ENCODE peak calls at places on chromosomes 16 and 17, in eight cellular contexts. N, X, F, T, J, D, A and Q are unnamed samples.
A peak's percentile ranks its signal among the peaks of the same experiment; 100 is the strongest.

GRCh38 chr17:61715348-61715747 is 124.3 kb upstream of the NACA2 start:
- DNase-seq in J (no peak), N (no peak), F (no peak), A (no peak), D (no peak), T (no peak), X (no peak), Q (no peak)

GRCh38 chr17:45962221-45962972 is 36.7 kb upstream of the STH start:
- DNase-seq in N (no peak), T (no peak), F (no peak), A (no peak), J (no peak), X (no peak), D (no peak), Q (no peak)

GRCh38 chr16:22386976-22387375 is 12.6 kb upstream of the CDR2 start:
- DNase-seq in J (no peak), T (no peak), D (no peak), N (peak; percentile 87), X (peak; percentile 95), F (no peak), A (peak; percentile 89), Q (no peak)

GRCh38 chr17:42358434-42358833 is 29.8 kb downstream of the STAT3 start:
- DNase-seq in D (no peak), T (no peak), X (no peak), J (no peak), F (no peak), A (no peak), N (no peak), Q (no peak)

GRCh38 chr17:73064084-73064938 is 28.2 kb downstream of the SLC39A11 start:
- DNase-seq in N (no peak), D (no peak), F (no peak), A (no peak), T (no peak), X (no peak), J (no peak), Q (no peak)

GRCh38 chr16:77499373-77500285 is 64.8 kb upstream of the ADAMTS18 start:
- DNase-seq in T (no peak), A (peak; percentile 55), F (no peak), J (no peak), D (peak; percentile 27), X (peak; percentile 13), N (peak; percentile 74), Q (no peak)

GRCh38 chr17:5499790-5500189 is 13.4 kb downstream of the MIS12 start:
- DNase-seq in A (no peak), T (no peak), D (no peak), F (no peak), X (no peak), J (no peak), N (no peak), Q (no peak)

GRCh38 chr17:29079887-29080286 is 36.9 kb downstream of the PIPOX start:
- DNase-seq in N (no peak), F (no peak), X (no peak), D (no peak), J (no peak), A (no peak), T (no peak), Q (no peak)

GRCh38 chr17:39679521-39680192 is 8.2 kb downstream of the PGAP3 start:
- DNase-seq in N (no peak), J (no peak), A (no peak), D (no peak), T (no peak), F (no peak), X (no peak), Q (no peak)

GRCh38 chr17:40341808-40342574 is 22.5 kb downstream of the GJD3 start:
- DNase-seq in F (peak; percentile 40), A (no peak), N (peak; percentile 66), T (peak; percentile 92), J (peak; percentile 68), D (no peak), X (peak; percentile 86), Q (peak; percentile 86)

GRCh38 chr16:78607465-78607864 is 508.0 kb downstream of the WWOX start:
- DNase-seq in J (no peak), A (no peak), T (no peak), N (no peak), F (peak; percentile 27), D (no peak), X (peak; percentile 50), Q (no peak)

DNA sequence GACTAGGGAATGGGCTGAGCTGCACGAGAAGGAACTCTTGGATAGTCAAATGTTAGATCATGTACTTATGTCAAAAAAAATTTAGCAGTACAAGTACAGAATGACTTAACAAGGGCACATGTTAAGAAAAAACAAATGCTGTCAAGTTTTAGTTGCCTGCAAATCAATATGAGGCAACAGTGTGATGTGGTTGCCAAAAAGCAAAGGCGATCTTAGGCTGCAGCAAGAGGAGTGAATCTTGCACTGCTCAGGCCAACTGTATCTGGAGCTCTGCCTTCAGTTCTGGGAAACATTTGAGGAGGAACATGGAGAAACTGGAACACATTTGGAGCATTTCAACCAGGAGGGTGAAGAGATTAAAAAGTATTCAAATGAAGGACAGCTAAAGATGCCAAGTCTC is 187.8 kb downstream of the RGS9 start:
- DNase-seq in F (no peak), T (no peak), N (no peak), D (peak; percentile 15), J (peak; percentile 21), X (peak; percentile 80), A (no peak), Q (no peak)
- TF ChIP-seq CTCF in F (no peak), T (no peak), N (no peak), D (no peak), J (no peak), X (no peak), A (no peak), Q (no peak)

DNA sequence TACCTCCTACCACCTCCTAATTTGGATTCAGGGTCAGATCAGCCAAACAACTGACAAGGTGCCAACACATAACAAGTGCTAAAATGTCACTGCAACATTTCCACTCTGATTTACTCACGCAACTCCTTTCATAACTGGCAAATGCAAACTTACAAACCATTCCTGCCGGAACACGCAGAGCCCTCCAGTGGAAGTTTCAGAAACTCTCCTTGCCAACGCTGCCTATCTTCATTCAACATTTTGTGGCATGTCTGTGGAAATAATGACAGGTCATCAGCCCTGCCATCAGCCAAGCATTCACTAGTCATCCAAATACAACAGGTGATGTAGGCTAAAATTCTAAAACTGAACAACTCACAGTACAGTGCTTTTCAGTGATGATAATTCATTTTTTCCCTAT is 37.7 kb upstream of the OR3A1 start:
- DNase-seq in J (no peak), X (no peak), A (no peak), N (no peak), T (no peak), D (no peak), F (peak; percentile 25), Q (no peak)
- TF ChIP-seq CTCF in J (no peak), X (no peak), A (no peak), N (peak; percentile 19), T (peak; percentile 8), D (no peak), F (peak; percentile 14), Q (no peak)

GRCh38 chr17:62805234-62805633 is 2.9 kb downstream of the MARCHF10 start:
- DNase-seq in T (no peak), A (no peak), F (no peak), D (no peak), X (no peak), N (no peak), J (no peak), Q (no peak)

GRCh38 chr17:62809656-62810055 is 1.5 kb upstream of the MARCHF10 start:
- DNase-seq in J (no peak), T (no peak), N (no peak), F (no peak), D (no peak), A (no peak), X (peak; percentile 47), Q (no peak)

GRCh38 chr17:62804822-62805221 is 3.3 kb downstream of the MARCHF10 start:
- DNase-seq in D (no peak), T (no peak), X (peak; percentile 72), N (peak; percentile 80), A (no peak), J (no peak), F (no peak), Q (no peak)

GRCh38 chr17:62807812-62808575 is at the start of gene MARCHF10:
- DNase-seq in A (no peak), F (no peak), T (peak; percentile 79), N (no peak), D (no peak), X (no peak), J (no peak), Q (no peak)

GRCh38 chr17:62808576-62808970 is 459 bp upstream of the MARCHF10 start:
- DNase-seq in A (no peak), T (no peak), J (no peak), X (no peak), D (no peak), N (no peak), F (no peak), Q (no peak)
- TF ChIP-seq CTCF in A (no peak), T (no peak), J (no peak), X (no peak), D (no peak), N (no peak), F (no peak), Q (no peak)

GRCh38 chr16:23879735-23880373 is 44.1 kb downstream of the PRKCB start:
- DNase-seq in X (no peak), D (no peak), J (no peak), F (no peak), A (no peak), N (no peak), T (no peak), Q (no peak)

GRCh38 chr16:23876256-23876896 is 40.6 kb downstream of the PRKCB start:
- DNase-seq in A (no peak), T (no peak), X (no peak), D (no peak), F (no peak), N (no peak), J (no peak), Q (no peak)

GRCh38 chr16:23874613-23875294 is 39.0 kb downstream of the PRKCB start:
- DNase-seq in F (peak; percentile 4), N (no peak), T (no peak), D (no peak), X (no peak), J (no peak), A (no peak), Q (no peak)

GRCh38 chr16:23871924-23872323 is 36.1 kb downstream of the PRKCB start:
- DNase-seq in N (no peak), X (no peak), D (no peak), F (no peak), A (no peak), J (peak; percentile 24), T (no peak), Q (no peak)

DNA sequence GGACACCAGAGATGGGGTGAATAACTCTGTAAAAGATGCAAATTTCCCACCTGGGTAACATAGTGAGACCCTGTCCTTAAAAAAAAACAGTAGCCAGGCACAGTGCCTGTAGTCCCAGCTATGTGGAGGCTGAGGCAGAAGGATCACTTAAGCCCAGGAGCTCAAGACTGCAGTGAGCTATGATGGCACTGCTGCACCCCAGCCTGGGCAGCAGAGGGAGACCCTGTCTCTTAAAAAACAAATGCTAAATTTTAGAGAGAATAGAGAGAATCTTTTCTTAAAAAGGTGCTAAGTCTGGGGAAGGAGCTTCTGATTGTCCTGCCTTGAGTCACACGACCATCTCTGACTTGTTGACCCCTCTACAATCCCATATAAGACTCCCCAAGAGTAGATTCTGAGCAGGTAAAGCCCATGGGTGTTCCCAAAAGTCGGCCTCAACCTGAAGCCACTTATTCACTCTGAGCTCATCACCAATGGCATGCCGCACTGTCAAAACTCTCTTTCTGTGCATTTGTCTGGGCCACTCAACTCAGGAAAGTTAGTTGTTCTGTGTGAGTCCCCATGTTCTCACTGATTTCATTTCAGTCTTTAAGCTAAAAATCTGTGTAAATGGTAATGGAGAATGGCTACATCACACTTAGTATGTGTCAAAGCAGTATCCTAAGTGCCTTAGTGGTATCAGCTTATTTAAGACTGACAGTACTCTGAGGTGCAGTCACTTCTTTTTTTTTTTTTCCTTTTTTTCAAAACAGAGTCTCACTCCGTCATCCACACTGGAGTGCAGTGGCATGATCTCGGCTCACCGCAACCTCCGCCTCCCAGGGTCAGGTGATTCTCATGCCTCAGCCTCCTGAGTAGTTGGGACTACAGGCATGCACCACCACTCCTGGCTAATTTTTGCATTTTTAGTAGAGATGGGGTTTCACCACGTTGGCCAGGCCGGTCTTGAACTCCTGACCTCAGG is 41.6 kb downstream of the PRKCB start:
- DNase-seq in N (no peak), A (no peak), T (no peak), D (no peak), F (no peak), J (no peak), X (no peak), Q (no peak)
- TF ChIP-seq CTCF in N (no peak), A (no peak), T (peak; percentile 16), D (no peak), F (no peak), J (no peak), X (no peak), Q (peak; percentile 16)